ENCODE peak calls at places on chromosomes 11 and 22, in seven cellular contexts. Y is D721Med, V is progenitor cell of endocrine pancreas, Z is astrocyte, B is body of pancreas, O is cardiac fibroblast, I is IMR-90. U is an unnamed sample.

GRCh38 chr22:37267128-37267587 is 15.2 kb upstream of the CYTH4 start:
- DNase-seq in Y (no peak), V (peak; percentile 67), Z (no peak), B (no peak), O (peak; percentile 49), I (no peak), U (peak; percentile 42)

GRCh38 chr11:6576471-6577373 is 26.7 kb downstream of the RRP8 start:
- DNase-seq in Y (no peak), V (no peak), Z (peak; percentile 75), B (no peak), O (peak; percentile 85), I (peak; percentile 68), U (no peak)

GRCh38 chr22:30209642-30210041 is 36.9 kb downstream of the LIF start:
- DNase-seq in Y (no peak), V (no peak), Z (no peak), B (no peak), O (no peak), I (no peak), U (no peak)

GRCh38 chr11:110429614-110430266 is at the start of gene FDX1:
- DNase-seq in Y (peak; percentile 41), V (peak; percentile 86), Z (peak; percentile 70), B (peak; percentile 81), O (peak; percentile 88), I (peak; percentile 74), U (peak; percentile 90)

GRCh38 chr22:43057641-43058040 is 31.6 kb downstream of the TTLL1 start:
- DNase-seq in Y (no peak), V (no peak), Z (no peak), B (peak; percentile 73), O (no peak), I (no peak), U (no peak)

GRCh38 chr11:76793391-76793811 is 10.2 kb downstream of the TSKU start:
- DNase-seq in Y (peak; percentile 95), V (no peak), Z (no peak), B (peak; percentile 19), O (no peak), I (no peak), U (no peak)

GRCh38 chr22:35379146-35379993 is 1.5 kb upstream of the HMOX1 start:
- DNase-seq in Y (no peak), V (no peak), Z (no peak), B (no peak), O (no peak), I (no peak), U (no peak)

GRCh38 chr11:47552086-47552580 is 799 bp downstream of the CELF1 start:
- DNase-seq in Y (no peak), V (peak; percentile 23), Z (peak; percentile 59), B (peak; percentile 19), O (peak; percentile 51), I (peak; percentile 52), U (no peak)

GRCh38 chr11:70301191-70301590 is 30.7 kb downstream of the PPFIA1 start:
- DNase-seq in Y (no peak), V (no peak), Z (no peak), B (no peak), O (no peak), I (no peak), U (no peak)

GRCh38 chr11:15412054-15412453 is 297.3 kb downstream of the INSC start:
- DNase-seq in Y (no peak), V (no peak), Z (no peak), B (no peak), O (no peak), I (no peak), U (no peak)

GRCh38 chr11:78000193-78000592 is 5.7 kb upstream of the INTS4 start:
- DNase-seq in Y (no peak), V (peak; percentile 22), Z (peak; percentile 54), B (peak; percentile 72), O (peak; percentile 87), I (peak; percentile 77), U (no peak)

GRCh38 chr11:86592047-86592564 is 80.3 kb downstream of the ME3 start:
- DNase-seq in Y (no peak), V (no peak), Z (peak; percentile 78), B (no peak), O (peak; percentile 27), I (peak; percentile 68), U (no peak)

GRCh38 chr11:18789942-18790341 is 1.7 kb downstream of the PTPN5 start:
- DNase-seq in Y (no peak), V (no peak), Z (no peak), B (no peak), O (no peak), I (no peak), U (no peak)

GRCh38 chr11:108754901-108755625 is 90.2 kb downstream of the DDX10 start:
- DNase-seq in Y (no peak), V (no peak), Z (peak; percentile 42), B (no peak), O (peak; percentile 65), I (no peak), U (no peak)

GRCh38 chr11:65885808-65886536 is 2.3 kb downstream of the FIBP start:
- DNase-seq in Y (no peak), V (no peak), Z (no peak), B (no peak), O (no peak), I (no peak), U (no peak)

GRCh38 chr22:38524434-38524833 is 18.3 kb upstream of the DDX17 start:
- DNase-seq in Y (no peak), V (no peak), Z (no peak), B (no peak), O (no peak), I (no peak), U (no peak)

GRCh38 chr22:32103648-32104326 is 55.3 kb downstream of the C22orf42 start:
- DNase-seq in Y (no peak), V (no peak), Z (no peak), B (no peak), O (peak; percentile 19), I (peak; percentile 3), U (no peak)

GRCh38 chr11:2691991-2692841 is 7.6 kb downstream of the KCNQ1OT1 start:
- DNase-seq in Y (no peak), V (no peak), Z (no peak), B (peak; percentile 67), O (no peak), I (no peak), U (no peak)

DNA sequence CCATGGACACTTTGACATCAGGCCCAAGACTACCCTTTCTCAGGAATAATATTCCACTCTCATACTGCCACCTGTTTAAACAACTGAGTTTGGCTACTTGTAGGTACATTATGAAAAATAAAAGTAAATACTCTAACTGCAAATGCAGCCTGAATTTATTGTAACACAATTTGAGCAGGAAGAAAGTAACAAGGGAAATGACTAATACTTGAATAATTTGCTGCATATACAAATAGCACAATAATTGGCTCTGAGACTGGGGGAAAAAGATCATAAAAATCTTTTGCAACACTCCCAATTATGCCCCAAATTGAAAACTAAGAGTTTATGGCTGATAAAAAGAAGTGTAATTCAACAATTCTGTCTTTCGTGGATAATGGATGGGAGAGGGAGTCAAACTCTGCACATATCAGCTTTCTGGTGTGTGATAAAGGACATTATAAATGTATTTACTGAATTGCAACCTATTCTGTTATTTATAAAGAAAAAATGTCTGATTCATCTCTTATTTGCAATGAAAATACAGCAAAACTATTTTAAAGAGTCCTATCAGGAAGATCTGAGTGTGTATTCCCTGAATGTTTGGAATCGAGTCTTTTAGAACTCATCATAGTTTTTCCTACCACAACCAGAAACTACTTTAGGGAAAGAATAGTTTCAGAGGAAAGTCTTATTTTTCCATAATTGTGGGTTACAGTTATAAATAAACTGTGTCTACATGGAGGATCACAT is 359.0 kb downstream of the JRKL start:
- DNase-seq in Y (no peak), V (no peak), Z (peak; percentile 40), B (no peak), O (peak; percentile 54), I (peak; percentile 46), U (no peak)
- TF ChIP-seq CTCF in Y (no peak), V (no peak), Z (no peak), B (no peak), O (no peak), I (no peak), U (no peak)

DNA sequence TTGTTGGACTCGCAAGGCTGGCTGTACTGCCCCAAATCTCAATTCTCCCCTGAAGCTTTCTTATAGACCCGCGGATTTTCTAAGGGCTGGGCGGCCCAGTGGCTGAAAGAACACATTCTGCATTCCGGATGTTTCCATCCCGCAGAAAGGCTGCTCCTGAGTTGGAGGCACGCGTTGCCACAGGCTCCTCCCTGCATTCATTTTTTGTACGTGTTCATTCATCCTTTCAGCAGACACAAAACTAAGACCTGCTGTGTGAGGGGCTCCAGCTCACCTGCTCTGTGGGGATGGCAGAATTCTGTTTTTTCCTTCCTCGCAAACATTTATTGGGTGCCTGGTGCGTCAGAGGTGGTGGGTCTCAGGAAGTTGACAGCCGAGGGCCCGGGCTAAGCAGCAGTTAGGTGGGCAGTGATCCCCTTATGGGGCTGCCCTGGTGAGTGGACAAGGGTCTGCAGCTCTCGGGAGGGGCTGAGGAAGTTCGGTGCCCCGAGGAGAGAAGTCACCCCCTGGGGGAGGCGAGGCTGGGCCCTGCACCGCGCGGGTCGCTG is 23.7 kb downstream of the SHANK3 start:
- DNase-seq in Y (no peak), V (no peak), Z (no peak), B (no peak), O (no peak), I (no peak), U (peak; percentile 5)
- TF ChIP-seq CTCF in Y (no peak), V (no peak), Z (no peak), B (no peak), O (no peak), I (no peak), U (peak; percentile 48)

GRCh38 chr11:45804806-45805304 is at the start of gene SLC35C1:
- DNase-seq in Y (peak; percentile 92), V (peak; percentile 95), Z (peak; percentile 85), B (peak; percentile 98), O (peak; percentile 96), I (peak; percentile 90), U (peak; percentile 94)
- TF ChIP-seq CTCF in Y (no peak), V (no peak), Z (no peak), B (no peak), O (peak; percentile 1), I (peak; percentile 14), U (no peak)

DNA sequence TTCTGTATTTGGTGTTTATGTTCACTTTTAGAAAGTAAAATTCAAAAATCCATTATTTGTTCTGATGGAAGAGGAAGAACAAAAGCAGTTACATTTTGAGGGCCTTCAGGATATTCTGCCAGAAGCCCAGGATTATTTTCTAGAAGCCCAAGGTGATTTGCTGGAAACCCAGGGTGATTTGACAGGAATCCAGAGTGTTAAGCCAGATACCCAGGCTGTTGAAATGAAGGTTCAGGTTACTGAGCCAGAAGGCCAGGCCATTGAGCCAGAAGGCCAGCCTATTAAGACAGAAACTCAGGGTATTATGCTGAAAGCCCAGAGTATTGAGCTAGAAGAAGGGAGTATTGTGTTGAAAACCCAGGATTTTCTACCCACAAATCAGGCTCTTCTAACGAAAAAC is 33.1 kb downstream of the CCDC15 start:
- DNase-seq in Y (no peak), V (no peak), Z (no peak), B (no peak), O (no peak), I (no peak), U (no peak)
- TF ChIP-seq CTCF in Y (no peak), V (no peak), Z (no peak), B (no peak), O (no peak), I (no peak), U (no peak)

GRCh38 chr11:848380-848931 is 5.8 kb downstream of the TSPAN4 start:
- DNase-seq in Y (peak; percentile 51), V (peak; percentile 41), Z (no peak), B (peak; percentile 60), O (peak; percentile 54), I (no peak), U (no peak)
- TF ChIP-seq CTCF in Y (peak; percentile 63), V (peak; percentile 64), Z (peak; percentile 48), B (peak; percentile 90), O (peak; percentile 96), I (peak; percentile 66), U (peak; percentile 67)